ENCODE peak calls at places on chromosomes 7 and 10, in four cellular contexts. One of them, this sample, is unnamed.

GRCh38 chr7:130894146-130895005 is 160.4 kb upstream of the KLF14 start:
- DNase-seq in HepG2: peak
- DNase-seq in K562: peak
- DNase-seq in GM12878: no peak
- DNase-seq in this sample: peak

GRCh38 chr7:105521027-105521730 is 892 bp downstream of the PUS7 start:
- DNase-seq in GM12878: no peak
- DNase-seq in HepG2: peak
- DNase-seq in K562: no peak
- DNase-seq in this sample: peak

GRCh38 chr7:66150471-66150870 is 35.8 kb downstream of the CRCP start:
- DNase-seq in HepG2: peak
- DNase-seq in K562: no peak
- DNase-seq in GM12878: no peak
- DNase-seq in this sample: no peak

GRCh38 chr10:1100143-1100542 is 44.0 kb downstream of the WDR37 start:
- DNase-seq in HepG2: no peak
- DNase-seq in K562: no peak
- DNase-seq in GM12878: no peak
- DNase-seq in this sample: no peak

GRCh38 chr7:114939484-114940097 is 17.7 kb downstream of the MDFIC start:
- DNase-seq in GM12878: no peak
- DNase-seq in K562: no peak
- DNase-seq in HepG2: no peak
- DNase-seq in this sample: no peak

GRCh38 chr7:1242601-1243289 is 10.1 kb downstream of the UNCX start:
- DNase-seq in HepG2: no peak
- DNase-seq in GM12878: no peak
- DNase-seq in K562: no peak
- DNase-seq in this sample: no peak

GRCh38 chr10:94327649-94328048 is 35.1 kb downstream of the NOC3L start:
- DNase-seq in HepG2: no peak
- DNase-seq in K562: no peak
- DNase-seq in GM12878: no peak
- DNase-seq in this sample: no peak

GRCh38 chr10:49307921-49308320 is 9.0 kb downstream of the C10orf71 start:
- DNase-seq in K562: no peak
- DNase-seq in HepG2: no peak
- DNase-seq in GM12878: no peak
- DNase-seq in this sample: no peak

GRCh38 chr10:88115968-88116367 is 252.5 kb downstream of the PTEN start:
- DNase-seq in K562: no peak
- DNase-seq in GM12878: no peak
- DNase-seq in HepG2: no peak
- DNase-seq in this sample: no peak

GRCh38 chr7:24216576-24217116 is 67.3 kb upstream of the NPY start:
- DNase-seq in GM12878: no peak
- DNase-seq in K562: no peak
- DNase-seq in HepG2: no peak
- DNase-seq in this sample: no peak

GRCh38 chr10:59666310-59666709 is 43.3 kb downstream of the SLC16A9 start:
- DNase-seq in K562: no peak
- DNase-seq in HepG2: no peak
- DNase-seq in GM12878: no peak
- DNase-seq in this sample: no peak

GRCh38 chr10:59670269-59670668 is 39.4 kb downstream of the SLC16A9 start:
- DNase-seq in HepG2: no peak
- DNase-seq in K562: no peak
- DNase-seq in GM12878: no peak
- DNase-seq in this sample: no peak

GRCh38 chr10:59672150-59672875 is 37.3 kb downstream of the SLC16A9 start:
- DNase-seq in GM12878: no peak
- DNase-seq in HepG2: no peak
- DNase-seq in K562: no peak
- DNase-seq in this sample: no peak

DNA sequence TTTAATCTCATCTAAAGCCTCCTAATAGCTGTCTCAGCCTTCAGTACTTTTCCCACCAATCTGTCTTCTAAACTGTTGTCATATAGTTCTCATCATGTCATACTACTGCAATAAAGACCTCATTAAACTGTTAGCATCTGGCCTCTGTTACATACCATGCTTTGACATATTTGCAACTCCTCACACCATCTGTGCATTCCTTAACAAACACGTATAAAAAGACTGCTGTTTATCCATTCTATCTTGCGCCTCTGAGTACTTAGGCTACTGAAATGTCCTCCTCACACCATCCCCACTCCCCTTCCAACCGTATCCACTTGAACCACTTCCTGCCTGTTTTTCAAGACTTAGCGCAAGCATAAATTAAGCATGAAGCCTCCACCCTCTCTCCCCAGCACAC is 41.6 kb downstream of the SLC16A9 start:
- DNase-seq in HepG2: no peak
- DNase-seq in K562: no peak
- DNase-seq in GM12878: no peak
- DNase-seq in this sample: no peak
- TF ChIP-seq CBFB in HepG2: no peak
- TF ChIP-seq CBFB in K562: no peak
- TF ChIP-seq CBFB in GM12878: no peak
- TF ChIP-seq CBFB in this sample: no peak

DNA sequence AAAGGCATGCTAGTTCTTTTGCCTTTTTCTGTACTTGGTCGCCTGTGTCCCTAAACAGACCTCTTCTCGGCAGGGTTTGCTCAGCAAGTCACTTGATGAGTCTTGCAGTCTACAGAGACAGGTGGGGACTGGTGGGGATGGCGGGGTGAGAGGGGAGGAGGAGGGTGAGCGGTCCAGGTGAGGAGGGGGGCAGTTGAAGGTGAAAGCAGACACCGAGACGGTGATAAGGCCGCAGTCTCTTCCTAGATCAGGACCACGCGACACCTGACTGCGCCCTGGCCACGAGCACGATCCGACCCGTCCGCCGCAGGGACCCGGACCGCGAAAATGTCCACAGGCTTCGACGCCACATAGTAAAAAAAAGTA is 566 bp downstream of the ASNS start:
- DNase-seq in K562: peak
- DNase-seq in HepG2: no peak
- DNase-seq in GM12878: peak
- DNase-seq in this sample: peak
- TF ChIP-seq CBFB in K562: no peak
- TF ChIP-seq CBFB in HepG2: no peak
- TF ChIP-seq CBFB in GM12878: no peak
- TF ChIP-seq CBFB in this sample: no peak

DNA sequence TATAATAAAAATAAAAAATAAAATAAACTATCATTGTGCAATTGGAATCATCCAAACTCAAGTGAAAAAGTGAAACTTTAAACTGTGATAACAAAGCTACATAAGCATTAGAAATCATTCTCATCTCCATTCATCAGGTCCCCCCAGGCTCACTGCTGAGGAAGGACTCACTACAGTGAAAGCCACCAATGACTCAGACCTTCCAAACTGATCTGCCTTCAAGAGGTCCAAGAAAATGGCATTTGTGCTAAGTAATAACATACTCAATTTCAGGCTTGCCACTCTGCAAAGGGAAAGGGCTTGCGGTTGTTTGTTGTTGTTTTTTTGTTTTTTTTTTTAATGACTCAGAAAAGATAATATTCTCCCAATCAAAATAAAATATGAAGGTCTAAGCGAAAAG is 13.8 kb downstream of the SFMBT2 start:
- DNase-seq in HepG2: no peak
- DNase-seq in GM12878: no peak
- DNase-seq in K562: no peak
- DNase-seq in this sample: no peak
- TF ChIP-seq CBFB in HepG2: no peak
- TF ChIP-seq CBFB in GM12878: no peak
- TF ChIP-seq CBFB in K562: no peak
- TF ChIP-seq CBFB in this sample: no peak

GRCh38 chr10:110461530-110461929 is 36.2 kb upstream of the DUSP5 start:
- DNase-seq in K562: no peak
- DNase-seq in GM12878: no peak
- DNase-seq in HepG2: no peak
- DNase-seq in this sample: no peak
- TF ChIP-seq CBFB in K562: no peak
- TF ChIP-seq CBFB in GM12878: no peak
- TF ChIP-seq CBFB in HepG2: no peak
- TF ChIP-seq CBFB in this sample: no peak

GRCh38 chr10:69181433-69181832 is 1.4 kb downstream of the SUPV3L1 start:
- DNase-seq in K562: no peak
- DNase-seq in GM12878: no peak
- DNase-seq in HepG2: no peak
- DNase-seq in this sample: no peak
- TF ChIP-seq CBFB in K562: no peak
- TF ChIP-seq CBFB in GM12878: no peak
- TF ChIP-seq CBFB in HepG2: no peak
- TF ChIP-seq CBFB in this sample: no peak

DNA sequence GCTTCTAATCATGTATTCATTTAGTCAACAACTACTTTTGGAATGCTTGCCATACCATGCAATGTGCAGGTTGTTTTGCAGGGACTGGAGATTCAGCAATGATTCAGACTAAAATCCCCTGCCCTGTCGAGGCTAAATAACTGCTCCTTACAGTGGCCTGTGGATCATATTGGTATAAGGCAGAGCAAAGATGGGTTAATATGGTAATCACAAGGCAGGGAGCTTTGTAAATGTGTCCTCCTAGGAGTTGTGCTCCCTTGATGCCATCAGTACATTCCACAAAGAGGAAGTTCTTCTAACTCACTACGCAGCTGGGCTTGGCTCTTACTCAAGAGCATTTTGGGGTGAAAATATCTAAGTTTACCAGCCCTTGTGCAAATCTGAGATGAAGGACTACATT is 615 bp upstream of the IFIT2 start:
- DNase-seq in GM12878: no peak
- DNase-seq in HepG2: no peak
- DNase-seq in K562: no peak
- DNase-seq in this sample: no peak
- TF ChIP-seq CBFB in GM12878: no peak
- TF ChIP-seq CBFB in HepG2: no peak
- TF ChIP-seq CBFB in K562: no peak
- TF ChIP-seq CBFB in this sample: no peak

DNA sequence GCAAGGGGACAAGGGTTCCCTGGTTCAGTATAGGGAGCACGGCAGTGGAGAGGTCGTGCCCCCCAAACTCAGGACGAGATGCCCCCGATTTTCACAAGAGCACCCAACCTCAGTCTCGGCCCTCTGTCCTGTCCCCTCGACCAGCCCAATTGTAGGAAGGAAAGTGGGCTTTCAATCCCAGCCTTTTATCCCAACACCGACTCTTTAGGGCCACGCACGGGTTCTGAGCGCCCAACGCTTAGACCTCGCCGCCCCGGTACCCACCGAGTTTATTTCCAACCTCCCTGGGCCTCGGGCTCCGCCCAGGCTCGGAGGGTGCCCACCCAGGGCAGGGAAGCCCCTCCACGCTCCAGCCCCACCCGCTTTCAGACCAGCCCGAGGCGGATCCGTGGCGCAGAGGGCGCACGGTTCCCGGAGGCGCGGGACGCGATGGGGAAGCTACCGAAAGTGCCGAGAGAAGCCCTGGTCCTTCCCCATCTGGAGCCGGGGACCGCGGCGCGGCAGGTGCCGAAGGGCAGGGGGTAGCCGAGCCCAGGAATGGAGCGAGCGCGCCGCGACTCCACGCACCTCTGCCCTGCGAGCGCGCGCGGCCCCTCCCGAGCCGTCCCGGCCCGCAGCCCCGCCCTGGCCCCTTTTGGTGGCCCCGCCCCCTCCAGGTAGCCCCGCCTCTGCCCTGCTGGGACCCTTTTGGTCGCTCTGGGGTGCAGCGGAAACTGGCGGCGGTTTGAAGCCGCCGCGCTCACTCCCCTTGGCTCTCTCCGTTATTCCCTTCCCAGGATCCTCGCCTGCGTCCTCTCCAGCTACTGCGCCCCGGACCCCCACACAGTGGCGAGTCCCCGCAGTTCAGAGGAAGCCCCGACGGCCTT is 20.4 kb downstream of the GRID2IP start:
- DNase-seq in HepG2: no peak
- DNase-seq in GM12878: no peak
- DNase-seq in K562: peak
- DNase-seq in this sample: peak
- TF ChIP-seq CBFB in HepG2: no peak
- TF ChIP-seq CBFB in GM12878: no peak
- TF ChIP-seq CBFB in K562: no peak
- TF ChIP-seq CBFB in this sample: no peak